ENCODE peak calls at places on chromosomes 1 and 21, in seven cellular contexts. J, Y, L, N, R, B and E are unnamed samples.

GRCh38 chr1:154492115-154492514 is 9.9 kb upstream of the TDRD10 start:
- DNase-seq in B (no peak), N (no peak), Y (no peak), R (no peak), L (peak; percentile 18), J (no peak), E (no peak)

GRCh38 chr1:10489291-10490055 is 14.7 kb downstream of the PEX14 start:
- DNase-seq in L (peak; percentile 49), Y (no peak), B (no peak), N (no peak), R (no peak), J (no peak), E (no peak)

GRCh38 chr1:228275435-228276342 is 67.8 kb downstream of the OBSCN start:
- DNase-seq in Y (peak; percentile 48), J (peak; percentile 83), R (peak; percentile 84), L (peak; percentile 94), N (peak; percentile 76), B (peak; percentile 86), E (peak; percentile 61)

GRCh38 chr1:47444578-47445465 is 7.0 kb downstream of the FOXD2 start:
- DNase-seq in B (no peak), L (peak; percentile 26), R (no peak), N (no peak), J (no peak), Y (no peak), E (no peak)

GRCh38 chr21:41928621-41929220 is 25.1 kb downstream of the C2CD2 start:
- DNase-seq in B (no peak), Y (no peak), N (no peak), R (no peak), L (no peak), J (no peak), E (no peak)

GRCh38 chr1:228332797-228333738 is 73.6 kb downstream of the TRIM11 start:
- DNase-seq in L (no peak), R (no peak), J (no peak), N (no peak), Y (no peak), B (no peak), E (no peak)

GRCh38 chr21:30227633-30228404 is 11.9 kb upstream of the CLDN8 start:
- DNase-seq in R (peak; percentile 72), J (no peak), L (no peak), N (no peak), B (no peak), Y (peak; percentile 54), E (peak; percentile 99)

GRCh38 chr1:5617179-5618015 is 374.8 kb downstream of the NPHP4 start:
- DNase-seq in J (no peak), R (no peak), N (peak; percentile 34), Y (no peak), L (no peak), B (no peak), E (no peak)

GRCh38 chr1:63935148-63935547 is 161.3 kb downstream of the ROR1 start:
- DNase-seq in N (no peak), R (no peak), Y (no peak), J (no peak), B (no peak), L (no peak), E (no peak)

GRCh38 chr1:184242507-184242943 is 144.3 kb upstream of the C1orf21 start:
- DNase-seq in J (no peak), B (no peak), Y (peak; percentile 19), L (no peak), N (no peak), R (peak; percentile 21), E (no peak)

GRCh38 chr1:220997791-220998190 is 118.5 kb downstream of the HLX start:
- DNase-seq in N (no peak), J (no peak), L (no peak), Y (no peak), R (no peak), B (no peak), E (no peak)

GRCh38 chr1:6922096-6922931 is 137.1 kb downstream of the CAMTA1 start:
- DNase-seq in N (no peak), B (no peak), R (peak; percentile 47), J (no peak), Y (peak; percentile 69), L (no peak), E (peak; percentile 27)

GRCh38 chr1:36096500-36097412 is 8.1 kb downstream of the ADPRS start:
- DNase-seq in J (no peak), L (peak; percentile 32), N (no peak), Y (no peak), R (no peak), B (no peak), E (no peak)

GRCh38 chr1:24699628-24700027 is 45.6 kb upstream of the CLIC4 start:
- DNase-seq in J (no peak), B (no peak), N (no peak), L (no peak), R (no peak), Y (no peak), E (no peak)

GRCh38 chr1:25954371-25954938 is 43.4 kb downstream of the PAFAH2 start:
- DNase-seq in N (no peak), L (peak; percentile 18), R (no peak), Y (no peak), J (no peak), B (no peak), E (no peak)

GRCh38 chr1:47776554-47777156 is 220.5 kb downstream of the TRABD2B start:
- DNase-seq in Y (no peak), J (no peak), N (no peak), B (no peak), R (no peak), L (no peak), E (no peak)

GRCh38 chr1:97906567-97907228 is 14.1 kb downstream of the DPYD start:
- DNase-seq in J (no peak), N (peak; percentile 87), Y (peak; percentile 71), B (no peak), R (peak; percentile 80), L (no peak), E (peak; percentile 86)

GRCh38 chr21:44360174-44360573 is 6.8 kb downstream of the TRPM2 start:
- DNase-seq in B (no peak), L (no peak), N (no peak), J (no peak), Y (no peak), R (no peak), E (no peak)

GRCh38 chr1:20100632-20101355 is 18.5 kb downstream of the PLA2G2D start:
- DNase-seq in J (peak; percentile 1), B (peak; percentile 3), R (peak; percentile 18), N (no peak), Y (peak; percentile 22), L (peak; percentile 39), E (peak; percentile 5)

GRCh38 chr1:231240531-231240882 is 505 bp upstream of the GNPAT start:
- DNase-seq in J (peak; percentile 16), L (no peak), N (no peak), Y (no peak), B (no peak), R (no peak), E (no peak)

GRCh38 chr1:6869002-6869380 is 83.7 kb downstream of the CAMTA1 start:
- DNase-seq in B (no peak), R (no peak), L (no peak), J (no peak), N (no peak), Y (no peak), E (no peak)

GRCh38 chr1:41641483-41641829 is 157.0 kb upstream of the EDN2 start:
- DNase-seq in Y (no peak), J (no peak), B (no peak), N (no peak), L (peak; percentile 80), R (no peak), E (no peak)

GRCh38 chr1:183419399-183419798 is 1.2 kb upstream of the NMNAT2 start:
- DNase-seq in N (no peak), R (no peak), Y (no peak), J (no peak), B (no peak), L (no peak), E (no peak)

GRCh38 chr1:223834660-223835263 is 11.0 kb downstream of the TP53BP2 start:
- DNase-seq in Y (no peak), L (peak; percentile 31), J (no peak), N (no peak), R (peak; percentile 76), B (no peak), E (peak; percentile 72)

GRCh38 chr1:158999301-159000069 is 10.2 kb upstream of the IFI16 start:
- DNase-seq in J (no peak), N (peak; percentile 93), Y (peak; percentile 89), R (peak; percentile 96), L (no peak), B (no peak), E (peak; percentile 93)

GRCh38 chr1:236103646-236104218 is 38.6 kb upstream of the GPR137B start:
- DNase-seq in R (peak; percentile 37), B (peak; percentile 37), N (no peak), J (peak; percentile 38), Y (peak; percentile 20), L (peak; percentile 72), E (no peak)

GRCh38 chr1:14980801-14981200 is 172.7 kb upstream of the TMEM51 start:
- DNase-seq in R (no peak), B (no peak), J (no peak), N (no peak), Y (no peak), L (peak; percentile 5), E (peak; percentile 36)

GRCh38 chr1:35656148-35656862 is 15.0 kb upstream of the PSMB2 start:
- DNase-seq in N (no peak), R (peak; percentile 61), B (no peak), L (no peak), J (no peak), Y (no peak), E (no peak)

GRCh38 chr21:37368536-37369279 is 2.1 kb downstream of the DYRK1A start:
- DNase-seq in N (no peak), Y (no peak), L (no peak), R (peak; percentile 55), J (no peak), B (no peak), E (no peak)

GRCh38 chr1:151013518-151013917 is 5.3 kb downstream of the PRUNE1 start:
- DNase-seq in B (no peak), L (no peak), N (no peak), Y (no peak), R (no peak), J (no peak), E (no peak)

GRCh38 chr1:82567308-82567707 is 766.6 kb downstream of the ADGRL2 start:
- DNase-seq in R (no peak), Y (no peak), N (no peak), J (no peak), L (no peak), B (no peak), E (no peak)

GRCh38 chr1:217911908-217912307 is 280.8 kb downstream of the SPATA17 start:
- DNase-seq in B (no peak), R (no peak), J (no peak), N (no peak), Y (no peak), L (peak; percentile 7), E (no peak)

GRCh38 chr1:230441630-230442029 is 15.5 kb upstream of the PGBD5 start:
- DNase-seq in J (no peak), R (no peak), L (no peak), B (no peak), Y (no peak), N (no peak), E (no peak)

GRCh38 chr1:164875518-164875917 is 316.5 kb downstream of the PBX1 start:
- DNase-seq in J (no peak), B (no peak), N (no peak), L (no peak), R (no peak), Y (no peak), E (no peak)